ENCODE peak calls at places on chromosome 12, in eight cellular contexts. Q is GM23248; N is CD4-positive, alpha-beta T cell; H is fibroblast of villous mesenchyme; I is AG09309; F is GM13977; B is lower lobe of right lung; L is Caco-2. O is an unnamed sample.

GRCh38 chr12:31629756-31630732 is 29.4 kb upstream of the ETFBKMT start:
- DNase-seq in Q (peak), N (no peak), H (peak), I (no peak), F (no peak), B (no peak), L (no peak), O (no peak)

GRCh38 chr12:67237231-67237630 is 31.9 kb upstream of the CAND1 start:
- DNase-seq in Q (no peak), N (no peak), H (no peak), I (no peak), F (no peak), B (no peak), L (no peak), O (no peak)

GRCh38 chr12:57224973-57225679 is 4.4 kb upstream of the SHMT2 start:
- DNase-seq in Q (peak), N (peak), H (no peak), I (no peak), F (no peak), B (peak), L (no peak), O (peak)

GRCh38 chr12:13283867-13284266 is 87.3 kb downstream of the EMP1 start:
- DNase-seq in Q (no peak), N (no peak), H (no peak), I (no peak), F (no peak), B (no peak), L (no peak), O (no peak)

GRCh38 chr12:6372403-6373003 is 2.9 kb downstream of the SCNN1A start:
- DNase-seq in Q (peak), N (no peak), H (peak), I (peak), F (no peak), B (peak), L (peak), O (peak)

GRCh38 chr12:83451189-83451588 is 764.5 kb downstream of the TMTC2 start:
- DNase-seq in Q (no peak), N (no peak), H (no peak), I (no peak), F (no peak), B (no peak), L (no peak), O (no peak)

GRCh38 chr12:3624273-3624672 is 128.6 kb downstream of the CRACR2A start:
- DNase-seq in Q (no peak), N (no peak), H (no peak), I (no peak), F (no peak), B (no peak), L (no peak), O (no peak)

GRCh38 chr12:108324678-108325358 is 14.3 kb downstream of the CMKLR1 start:
- DNase-seq in Q (no peak), N (no peak), H (no peak), I (no peak), F (no peak), B (no peak), L (no peak), O (no peak)

GRCh38 chr12:81170072-81170471 is 92.2 kb downstream of the ACSS3 start:
- DNase-seq in Q (peak), N (no peak), H (no peak), I (no peak), F (no peak), B (no peak), L (no peak), O (no peak)